ENCODE peak calls at places on chromosome 19, in six cellular contexts. One of them, this sample, is unnamed.

GRCh38 chr19:4115050-4115817 is 8.7 kb downstream of the MAP2K2 start:
- DNase-seq in anterior cingulate cortex: peak
- DNase-seq in T-cell: peak
- DNase-seq in stimulated activated CD8-positive, alpha-beta memory T cell treated with anti-CD3 and anti-CD28 coated beads, Interleukin-15, amount 100 ng/mL, for 24 hours: no peak
- DNase-seq in ELR: no peak
- DNase-seq in stimulated activated naive CD8-positive, alpha-beta T cell treated with anti-CD3 and anti-CD28 coated beads, Interleukin-15, Interleukin-2, amounts not matched to agents 100 U/mL and 50 U/mL, for 24 hours: peak
- DNase-seq in this sample: no peak

GRCh38 chr19:7618771-7619510 is 10.4 kb downstream of the XAB2 start:
- DNase-seq in ELR: no peak
- DNase-seq in stimulated activated naive CD8-positive, alpha-beta T cell treated with anti-CD3 and anti-CD28 coated beads, Interleukin-15, Interleukin-2, amounts not matched to agents 100 U/mL and 50 U/mL, for 24 hours: no peak
- DNase-seq in T-cell: no peak
- DNase-seq in anterior cingulate cortex: no peak
- DNase-seq in stimulated activated CD8-positive, alpha-beta memory T cell treated with anti-CD3 and anti-CD28 coated beads, Interleukin-15, amount 100 ng/mL, for 24 hours: no peak
- DNase-seq in this sample: no peak

GRCh38 chr19:34189199-34189916 is 17.1 kb downstream of the LSM14A start:
- DNase-seq in anterior cingulate cortex: no peak
- DNase-seq in stimulated activated naive CD8-positive, alpha-beta T cell treated with anti-CD3 and anti-CD28 coated beads, Interleukin-15, Interleukin-2, amounts not matched to agents 100 U/mL and 50 U/mL, for 24 hours: no peak
- DNase-seq in T-cell: no peak
- DNase-seq in stimulated activated CD8-positive, alpha-beta memory T cell treated with anti-CD3 and anti-CD28 coated beads, Interleukin-15, amount 100 ng/mL, for 24 hours: no peak
- DNase-seq in ELR: no peak
- DNase-seq in this sample: no peak

GRCh38 chr19:977058-977464 is 7.1 kb upstream of the WDR18 start:
- DNase-seq in ELR: no peak
- DNase-seq in stimulated activated CD8-positive, alpha-beta memory T cell treated with anti-CD3 and anti-CD28 coated beads, Interleukin-15, amount 100 ng/mL, for 24 hours: no peak
- DNase-seq in T-cell: no peak
- DNase-seq in stimulated activated naive CD8-positive, alpha-beta T cell treated with anti-CD3 and anti-CD28 coated beads, Interleukin-15, Interleukin-2, amounts not matched to agents 100 U/mL and 50 U/mL, for 24 hours: no peak
- DNase-seq in anterior cingulate cortex: no peak
- DNase-seq in this sample: no peak

GRCh38 chr19:13929340-13929739 is 8.9 kb downstream of the PODNL1 start:
- DNase-seq in stimulated activated CD8-positive, alpha-beta memory T cell treated with anti-CD3 and anti-CD28 coated beads, Interleukin-15, amount 100 ng/mL, for 24 hours: no peak
- DNase-seq in anterior cingulate cortex: no peak
- DNase-seq in T-cell: no peak
- DNase-seq in stimulated activated naive CD8-positive, alpha-beta T cell treated with anti-CD3 and anti-CD28 coated beads, Interleukin-15, Interleukin-2, amounts not matched to agents 100 U/mL and 50 U/mL, for 24 hours: no peak
- DNase-seq in ELR: no peak
- DNase-seq in this sample: no peak

GRCh38 chr19:956747-957451 is 27.2 kb upstream of the WDR18 start:
- DNase-seq in stimulated activated naive CD8-positive, alpha-beta T cell treated with anti-CD3 and anti-CD28 coated beads, Interleukin-15, Interleukin-2, amounts not matched to agents 100 U/mL and 50 U/mL, for 24 hours: no peak
- DNase-seq in ELR: peak
- DNase-seq in T-cell: no peak
- DNase-seq in stimulated activated CD8-positive, alpha-beta memory T cell treated with anti-CD3 and anti-CD28 coated beads, Interleukin-15, amount 100 ng/mL, for 24 hours: no peak
- DNase-seq in anterior cingulate cortex: no peak
- DNase-seq in this sample: peak

GRCh38 chr19:3931041-3931440 is 1.8 kb upstream of the NMRK2 start:
- DNase-seq in T-cell: no peak
- DNase-seq in stimulated activated naive CD8-positive, alpha-beta T cell treated with anti-CD3 and anti-CD28 coated beads, Interleukin-15, Interleukin-2, amounts not matched to agents 100 U/mL and 50 U/mL, for 24 hours: no peak
- DNase-seq in ELR: no peak
- DNase-seq in anterior cingulate cortex: no peak
- DNase-seq in stimulated activated CD8-positive, alpha-beta memory T cell treated with anti-CD3 and anti-CD28 coated beads, Interleukin-15, amount 100 ng/mL, for 24 hours: no peak
- DNase-seq in this sample: no peak

GRCh38 chr19:49877879-49878743 is 609 bp downstream of the TBC1D17 start:
- DNase-seq in stimulated activated naive CD8-positive, alpha-beta T cell treated with anti-CD3 and anti-CD28 coated beads, Interleukin-15, Interleukin-2, amounts not matched to agents 100 U/mL and 50 U/mL, for 24 hours: peak
- DNase-seq in anterior cingulate cortex: peak
- DNase-seq in stimulated activated CD8-positive, alpha-beta memory T cell treated with anti-CD3 and anti-CD28 coated beads, Interleukin-15, amount 100 ng/mL, for 24 hours: peak
- DNase-seq in ELR: peak
- DNase-seq in T-cell: peak
- DNase-seq in this sample: peak

GRCh38 chr19:23698711-23699520 is 11.9 kb upstream of the ZNF675 start:
- DNase-seq in stimulated activated CD8-positive, alpha-beta memory T cell treated with anti-CD3 and anti-CD28 coated beads, Interleukin-15, amount 100 ng/mL, for 24 hours: no peak
- DNase-seq in ELR: peak
- DNase-seq in anterior cingulate cortex: no peak
- DNase-seq in stimulated activated naive CD8-positive, alpha-beta T cell treated with anti-CD3 and anti-CD28 coated beads, Interleukin-15, Interleukin-2, amounts not matched to agents 100 U/mL and 50 U/mL, for 24 hours: no peak
- DNase-seq in T-cell: peak
- DNase-seq in this sample: peak

GRCh38 chr19:13155472-13156284 is 5.5 kb downstream of the IER2 start:
- DNase-seq in stimulated activated CD8-positive, alpha-beta memory T cell treated with anti-CD3 and anti-CD28 coated beads, Interleukin-15, amount 100 ng/mL, for 24 hours: no peak
- DNase-seq in ELR: peak
- DNase-seq in anterior cingulate cortex: no peak
- DNase-seq in stimulated activated naive CD8-positive, alpha-beta T cell treated with anti-CD3 and anti-CD28 coated beads, Interleukin-15, Interleukin-2, amounts not matched to agents 100 U/mL and 50 U/mL, for 24 hours: peak
- DNase-seq in T-cell: peak
- DNase-seq in this sample: peak

GRCh38 chr19:56566904-56567273 is 379 bp upstream of the ZNF470 start:
- DNase-seq in anterior cingulate cortex: peak
- DNase-seq in T-cell: no peak
- DNase-seq in ELR: peak
- DNase-seq in stimulated activated naive CD8-positive, alpha-beta T cell treated with anti-CD3 and anti-CD28 coated beads, Interleukin-15, Interleukin-2, amounts not matched to agents 100 U/mL and 50 U/mL, for 24 hours: peak
- DNase-seq in stimulated activated CD8-positive, alpha-beta memory T cell treated with anti-CD3 and anti-CD28 coated beads, Interleukin-15, amount 100 ng/mL, for 24 hours: peak
- DNase-seq in this sample: peak

GRCh38 chr19:34120846-34121639 is 51.3 kb upstream of the LSM14A start:
- DNase-seq in stimulated activated naive CD8-positive, alpha-beta T cell treated with anti-CD3 and anti-CD28 coated beads, Interleukin-15, Interleukin-2, amounts not matched to agents 100 U/mL and 50 U/mL, for 24 hours: peak
- DNase-seq in ELR: peak
- DNase-seq in T-cell: peak
- DNase-seq in stimulated activated CD8-positive, alpha-beta memory T cell treated with anti-CD3 and anti-CD28 coated beads, Interleukin-15, amount 100 ng/mL, for 24 hours: no peak
- DNase-seq in anterior cingulate cortex: no peak
- DNase-seq in this sample: peak

GRCh38 chr19:685457-685931 is 9.3 kb downstream of the FSTL3 start:
- DNase-seq in anterior cingulate cortex: no peak
- DNase-seq in T-cell: no peak
- DNase-seq in stimulated activated CD8-positive, alpha-beta memory T cell treated with anti-CD3 and anti-CD28 coated beads, Interleukin-15, amount 100 ng/mL, for 24 hours: no peak
- DNase-seq in stimulated activated naive CD8-positive, alpha-beta T cell treated with anti-CD3 and anti-CD28 coated beads, Interleukin-15, Interleukin-2, amounts not matched to agents 100 U/mL and 50 U/mL, for 24 hours: no peak
- DNase-seq in ELR: no peak
- DNase-seq in this sample: no peak

GRCh38 chr19:7898967-7899366 is 4.7 kb upstream of the MAP2K7 start:
- DNase-seq in stimulated activated naive CD8-positive, alpha-beta T cell treated with anti-CD3 and anti-CD28 coated beads, Interleukin-15, Interleukin-2, amounts not matched to agents 100 U/mL and 50 U/mL, for 24 hours: no peak
- DNase-seq in T-cell: no peak
- DNase-seq in anterior cingulate cortex: no peak
- DNase-seq in ELR: no peak
- DNase-seq in stimulated activated CD8-positive, alpha-beta memory T cell treated with anti-CD3 and anti-CD28 coated beads, Interleukin-15, amount 100 ng/mL, for 24 hours: no peak
- DNase-seq in this sample: no peak

GRCh38 chr19:19201697-19202630 is 1.2 kb downstream of the NR2C2AP start:
- DNase-seq in T-cell: no peak
- DNase-seq in stimulated activated naive CD8-positive, alpha-beta T cell treated with anti-CD3 and anti-CD28 coated beads, Interleukin-15, Interleukin-2, amounts not matched to agents 100 U/mL and 50 U/mL, for 24 hours: no peak
- DNase-seq in ELR: no peak
- DNase-seq in anterior cingulate cortex: no peak
- DNase-seq in stimulated activated CD8-positive, alpha-beta memory T cell treated with anti-CD3 and anti-CD28 coated beads, Interleukin-15, amount 100 ng/mL, for 24 hours: no peak
- DNase-seq in this sample: no peak

GRCh38 chr19:2034729-2035589 is 16.1 kb downstream of the MKNK2 start:
- DNase-seq in stimulated activated CD8-positive, alpha-beta memory T cell treated with anti-CD3 and anti-CD28 coated beads, Interleukin-15, amount 100 ng/mL, for 24 hours: peak
- DNase-seq in ELR: peak
- DNase-seq in stimulated activated naive CD8-positive, alpha-beta T cell treated with anti-CD3 and anti-CD28 coated beads, Interleukin-15, Interleukin-2, amounts not matched to agents 100 U/mL and 50 U/mL, for 24 hours: peak
- DNase-seq in T-cell: peak
- DNase-seq in anterior cingulate cortex: no peak
- DNase-seq in this sample: peak